ENCODE peak calls at places on chromosomes 2 and 18, in seven cellular contexts. Y is B cell, G is T47D, Q is iPS-NIHi11, I is NCI-H1092, C is dermis microvascular lymphatic vessel endothelial cell, E is kidney glomerular epithelial cell. Z is an unnamed sample.

GRCh38 chr2:190465060-190465459 is 56.9 kb downstream of the MFSD6 start:
- DNase-seq in Y (no peak), G (no peak), Q (no peak), I (no peak), C (no peak), E (no peak), Z (no peak)

GRCh38 chr2:26623541-26624497 is 17.3 kb downstream of the CIB4 start:
- DNase-seq in Y (no peak), G (no peak), Q (no peak), I (no peak), C (no peak), E (no peak), Z (no peak)

GRCh38 chr2:28620371-28620793 is 124.5 kb downstream of the PLB1 start:
- DNase-seq in Y (no peak), G (no peak), Q (no peak), I (no peak), C (no peak), E (no peak), Z (no peak)

GRCh38 chr2:67565761-67566160 is 168.6 kb downstream of the ETAA1 start:
- DNase-seq in Y (no peak), G (no peak), Q (no peak), I (no peak), C (peak), E (peak), Z (no peak)

GRCh38 chr2:223712642-223713041 is 110.5 kb upstream of the SCG2 start:
- DNase-seq in Y (no peak), G (no peak), Q (no peak), I (no peak), C (no peak), E (no peak), Z (no peak)

GRCh38 chr18:48821251-48821590 is 129.5 kb downstream of the SMAD7 start:
- DNase-seq in Y (no peak), G (no peak), Q (no peak), I (no peak), C (no peak), E (no peak), Z (no peak)

GRCh38 chr2:107312240-107312639 is 426.3 kb upstream of the ST6GAL2 start:
- DNase-seq in Y (no peak), G (no peak), Q (no peak), I (no peak), C (no peak), E (no peak), Z (no peak)

GRCh38 chr18:43067570-43067969 is 47.9 kb downstream of the RIT2 start:
- DNase-seq in Y (no peak), G (no peak), Q (no peak), I (no peak), C (no peak), E (no peak), Z (no peak)

GRCh38 chr2:68936889-68937288 is 15.8 kb downstream of the GKN2 start:
- DNase-seq in Y (no peak), G (no peak), Q (no peak), I (no peak), C (no peak), E (peak), Z (no peak)

GRCh38 chr2:98296435-98296834 is 49.8 kb upstream of the CNGA3 start:
- DNase-seq in Y (no peak), G (no peak), Q (no peak), I (no peak), C (no peak), E (no peak), Z (no peak)

GRCh38 chr2:223523541-223523940 is 78.6 kb downstream of the SCG2 start:
- DNase-seq in Y (no peak), G (no peak), Q (no peak), I (no peak), C (no peak), E (no peak), Z (no peak)

GRCh38 chr2:108998911-108999310 is 9.9 kb upstream of the EDAR start:
- DNase-seq in Y (no peak), G (no peak), Q (no peak), I (no peak), C (no peak), E (no peak), Z (no peak)

GRCh38 chr2:70301344-70302194 is at the start of gene FAM136A:
- DNase-seq in Y (peak), G (peak), Q (peak), I (peak), C (peak), E (peak), Z (peak)

GRCh38 chr2:1055014-1055595 is 104.5 kb downstream of the SNTG2 start:
- DNase-seq in Y (no peak), G (no peak), Q (no peak), I (no peak), C (peak), E (peak), Z (no peak)

GRCh38 chr2:235008584-235009044 is 56.8 kb downstream of the SH3BP4 start:
- DNase-seq in Y (no peak), G (no peak), Q (no peak), I (no peak), C (no peak), E (no peak), Z (no peak)

GRCh38 chr2:206693399-206694137 is 24.6 kb downstream of the DYTN start:
- DNase-seq in Y (peak), G (peak), Q (peak), I (peak), C (peak), E (peak), Z (peak)

GRCh38 chr2:75199428-75200011 is at the start of gene TACR1:
- DNase-seq in Y (peak), G (no peak), Q (peak), I (no peak), C (peak), E (peak), Z (peak)

GRCh38 chr18:8654482-8655451 is 45.5 kb downstream of the RAB12 start:
- DNase-seq in Y (no peak), G (peak), Q (peak), I (no peak), C (peak), E (peak), Z (peak)

GRCh38 chr18:25230658-25231326 is 121.2 kb downstream of the ZNF521 start:
- DNase-seq in Y (no peak), G (no peak), Q (no peak), I (no peak), C (peak), E (no peak), Z (no peak)

GRCh38 chr2:224837558-224837957 is 121.4 kb upstream of the CCDC195 start:
- DNase-seq in Y (no peak), G (no peak), Q (no peak), I (no peak), C (peak), E (no peak), Z (no peak)

GRCh38 chr2:109368798-109369197 is 239.8 kb downstream of the SH3RF3 start:
- DNase-seq in Y (peak), G (no peak), Q (no peak), I (no peak), C (no peak), E (no peak), Z (no peak)

GRCh38 chr2:3309496-3310355 is 67.9 kb downstream of the EIPR1 start:
- DNase-seq in Y (no peak), G (no peak), Q (no peak), I (no peak), C (peak), E (no peak), Z (no peak)

GRCh38 chr2:240393831-240394410 is 41.5 kb upstream of the GPC1 start:
- DNase-seq in Y (peak), G (no peak), Q (peak), I (no peak), C (no peak), E (no peak), Z (no peak)

GRCh38 chr2:79511320-79511951 is 1.4 kb upstream of the CTNNA2 start:
- DNase-seq in Y (no peak), G (peak), Q (peak), I (no peak), C (peak), E (no peak), Z (no peak)

GRCh38 chr2:152466041-152466440 is 131.1 kb downstream of the FMNL2 start:
- DNase-seq in Y (peak), G (no peak), Q (no peak), I (no peak), C (no peak), E (peak), Z (no peak)

GRCh38 chr2:109144721-109145120 is 15.7 kb downstream of the SH3RF3 start:
- DNase-seq in Y (no peak), G (no peak), Q (no peak), I (no peak), C (no peak), E (no peak), Z (no peak)

GRCh38 chr2:8094571-8094970 is 587.3 kb upstream of the ID2 start:
- DNase-seq in Y (no peak), G (no peak), Q (no peak), I (no peak), C (no peak), E (no peak), Z (no peak)

GRCh38 chr2:48227617-48228344 is 302.2 kb upstream of the STON1 start:
- DNase-seq in Y (no peak), G (no peak), Q (no peak), I (no peak), C (no peak), E (no peak), Z (peak)

GRCh38 chr2:134738150-134738865 is 19.5 kb upstream of the TMEM163 start:
- DNase-seq in Y (no peak), G (no peak), Q (no peak), I (no peak), C (peak), E (no peak), Z (no peak)

GRCh38 chr2:217950401-217950871 is 52.4 kb downstream of the TNS1 start:
- DNase-seq in Y (no peak), G (no peak), Q (no peak), I (no peak), C (no peak), E (no peak), Z (no peak)

GRCh38 chr2:86760371-86760770 is 30.3 kb downstream of the CD8A start:
- DNase-seq in Y (no peak), G (no peak), Q (no peak), I (no peak), C (no peak), E (no peak), Z (no peak)

GRCh38 chr2:19176977-19177376 is 181.4 kb downstream of the OSR1 start:
- DNase-seq in Y (no peak), G (no peak), Q (no peak), I (no peak), C (no peak), E (no peak), Z (no peak)

GRCh38 chr18:5452943-5453342 is 90.9 kb downstream of the EPB41L3 start:
- DNase-seq in Y (no peak), G (no peak), Q (no peak), I (no peak), C (peak), E (no peak), Z (no peak)

GRCh38 chr2:10135296-10136089 is 13.0 kb downstream of the RRM2 start:
- DNase-seq in Y (no peak), G (no peak), Q (no peak), I (no peak), C (no peak), E (no peak), Z (no peak)

GRCh38 chr2:156333274-156333950 is 891 bp upstream of the NR4A2 start:
- DNase-seq in Y (no peak), G (no peak), Q (no peak), I (no peak), C (no peak), E (no peak), Z (no peak)

GRCh38 chr2:240396623-240397541 is 38.6 kb upstream of the GPC1 start:
- DNase-seq in Y (peak), G (no peak), Q (no peak), I (no peak), C (no peak), E (no peak), Z (no peak)

GRCh38 chr2:50729306-50730105 is 302.4 kb downstream of the NRXN1 start:
- DNase-seq in Y (no peak), G (no peak), Q (no peak), I (no peak), C (no peak), E (no peak), Z (no peak)

GRCh38 chr2:42562474-42563144 is 5.8 kb upstream of the MTA3 start:
- DNase-seq in Y (no peak), G (no peak), Q (peak), I (no peak), C (no peak), E (no peak), Z (no peak)